ENCODE peak calls at places on chromosomes 12 and 14, in eight cellular contexts. Y is neuronal stem cell, C is uterus, B is ovary, Z is H9, V is H1, R is body of pancreas, I is neural progenitor cell. J is an unnamed sample. For H3K4me1, the result is how much of the 10 kb centered on the place peaks cover.

GRCh38 chr14:51774209-51774608 is 86.2 kb upstream of the GNG2 start:
- DNase-seq in B (no peak), V (no peak), R (no peak), Z (no peak), C (no peak), I (no peak), Y (no peak), J (no peak)

GRCh38 chr14:104794099-104794498 is 1.4 kb downstream of the AKT1 start:
- DNase-seq in R (peak), C (no peak), Y (no peak), B (peak), I (peak), Z (peak), V (peak), J (no peak)

GRCh38 chr12:94707892-94708291 is 57.5 kb upstream of the TMCC3 start:
- DNase-seq in B (peak), R (peak), I (no peak), V (no peak), Z (no peak), Y (no peak), C (peak), J (no peak)

GRCh38 chr14:90049390-90049789 is 12.4 kb upstream of the KCNK13 start:
- DNase-seq in C (no peak), B (no peak), Z (no peak), I (no peak), R (no peak), V (no peak), Y (no peak), J (no peak)

GRCh38 chr12:53069621-53070410 is 9.4 kb downstream of the SPRYD3 start:
- DNase-seq in V (no peak), I (no peak), Z (peak), B (peak), Y (no peak), C (peak), R (peak), J (no peak)

GRCh38 chr14:105841022-105842009 is 314.9 kb downstream of the TMEM121 start:
- DNase-seq in I (no peak), B (peak), C (no peak), R (no peak), Y (no peak), V (no peak), Z (peak), J (no peak)

GRCh38 chr12:59677857-59678256 is 82.0 kb downstream of the SLC16A7 start:
- DNase-seq in B (no peak), I (no peak), Y (no peak), Z (no peak), V (no peak), R (peak), C (no peak), J (no peak)

GRCh38 chr14:22819191-22819988 is 4.2 kb upstream of the SLC7A7 start:
- DNase-seq in C (no peak), B (no peak), V (no peak), Y (no peak), I (no peak), Z (peak), R (peak), J (no peak)

GRCh38 chr14:68787235-68787727 is 5.6 kb downstream of the ZFP36L1 start:
- DNase-seq in V (no peak), B (peak), I (peak), C (peak), R (peak), Y (no peak), Z (peak), J (no peak)

GRCh38 chr12:20487519-20487918 is 119.2 kb downstream of the PDE3A start:
- DNase-seq in I (no peak), B (no peak), Y (no peak), Z (no peak), C (no peak), R (no peak), V (no peak), J (no peak)

GRCh38 chr14:70952485-70952884 is 45.2 kb downstream of the PCNX1 start:
- DNase-seq in R (no peak), B (no peak), C (no peak), Y (no peak), Z (no peak), I (no peak), V (no peak), J (no peak)

GRCh38 chr12:480831-481230 is 21.1 kb downstream of the B4GALNT3 start:
- DNase-seq in R (no peak), V (no peak), C (peak), I (no peak), B (peak), Y (no peak), Z (peak), J (no peak)

GRCh38 chr12:4434299-4434698 is 11.3 kb downstream of the FGF6 start:
- DNase-seq in Z (peak), R (no peak), B (no peak), V (no peak), I (no peak), Y (no peak), C (no peak), J (no peak)

GRCh38 chr14:22190411-22191191 is 398.4 kb downstream of the DAD1 start:
- DNase-seq in Z (no peak), V (no peak), Y (no peak), C (no peak), I (no peak), B (no peak), R (no peak), J (no peak)

GRCh38 chr14:103923863-103924262 is 4.4 kb upstream of the TDRD9 start:
- DNase-seq in V (no peak), Z (no peak), R (no peak), C (no peak), I (no peak), Y (no peak), B (no peak), J (no peak)

GRCh38 chr12:96371787-96372699 is 28.2 kb downstream of the CDK17 start:
- DNase-seq in R (no peak), Y (no peak), Z (no peak), I (peak), V (no peak), C (no peak), B (no peak), J (no peak)

GRCh38 chr12:72790273-72790672 is 518.1 kb downstream of the TRHDE start:
- DNase-seq in V (no peak), C (no peak), Y (no peak), B (no peak), Z (no peak), I (no peak), R (no peak), J (no peak)

GRCh38 chr14:50335389-50335788 is 23.3 kb downstream of the DMAC2L start:
- DNase-seq in Y (peak), V (peak), I (peak), B (peak), Z (peak), R (peak), C (peak), J (no peak)

GRCh38 chr14:95381726-95382125 is 62.0 kb upstream of the CLMN start:
- DNase-seq in R (no peak), Y (no peak), I (no peak), C (no peak), B (no peak), Z (no peak), V (no peak), J (no peak)

GRCh38 chr12:48927261-48927660 is 2.0 kb upstream of the FKBP11 start:
- DNase-seq in Z (no peak), B (no peak), R (no peak), I (no peak), V (no peak), Y (no peak), C (no peak), J (no peak)

GRCh38 chr12:45612044-45612794 is 117.3 kb upstream of the ARID2 start:
- DNase-seq in C (no peak), V (no peak), R (no peak), B (no peak), Y (no peak), Z (no peak), I (no peak), J (no peak)

GRCh38 chr12:3398196-3398789 is 92.7 kb upstream of the PRMT8 start:
- DNase-seq in Y (no peak), Z (no peak), V (no peak), C (no peak), I (no peak), B (no peak), R (no peak), J (no peak)

GRCh38 chr12:87685696-87686095 is 343.5 kb downstream of the C12orf50 start:
- DNase-seq in I (no peak), Y (no peak), V (no peak), Z (no peak), R (no peak), C (no peak), B (no peak), J (no peak)

GRCh38 chr12:68617160-68617926 is 6.6 kb downstream of the RAP1B start:
- DNase-seq in V (no peak), Z (no peak), C (no peak), B (no peak), I (no peak), Y (no peak), R (no peak), J (no peak)

GRCh38 chr12:12474931-12475485 is 87.7 kb downstream of the DUSP16 start:
- DNase-seq in V (no peak), C (no peak), B (no peak), I (no peak), Y (no peak), Z (no peak), R (no peak), J (no peak)

GRCh38 chr12:68804654-68805591 is 3.1 kb upstream of the MDM2 start:
- DNase-seq in C (peak), V (no peak), Y (no peak), I (no peak), B (no peak), Z (peak), R (peak), J (no peak)

GRCh38 chr12:31246470-31246850 is 79.5 kb downstream of the SINHCAF start:
- DNase-seq in Y (no peak), V (no peak), Z (no peak), I (no peak), B (no peak), C (no peak), R (no peak), J (no peak)

GRCh38 chr14:55223364-55223763 is 32.0 kb upstream of the DLGAP5 start:
- DNase-seq in B (no peak), V (no peak), Z (no peak), R (no peak), Y (no peak), C (no peak), I (no peak), J (no peak)

GRCh38 chr14:60723218-60724079 is 702 bp downstream of the SIX4 start:
- DNase-seq in I (peak), R (peak), B (peak), V (no peak), C (peak), Y (peak), Z (peak), J (no peak)

GRCh38 chr12:126663304-126664094 is 1598.3 kb downstream of the AACS start:
- DNase-seq in I (peak), Y (peak), Z (peak), V (peak), B (no peak), R (no peak), C (no peak), J (peak)

GRCh38 chr14:89327771-89328212 is 89.2 kb downstream of the FOXN3 start:
- DNase-seq in I (no peak), C (no peak), V (no peak), Y (no peak), B (no peak), R (no peak), Z (no peak), J (no peak)

GRCh38 chr14:70032447-70032846 is 153.2 kb downstream of the SMOC1 start:
- DNase-seq in R (peak), I (peak), Y (no peak), B (no peak), Z (peak), V (peak), C (no peak), J (peak)

GRCh38 chr12:12561305-12562015 is 1.2 kb downstream of the DUSP16 start:
- DNase-seq in V (no peak), B (peak), Z (peak), C (peak), R (peak), Y (peak), I (peak), J (no peak)

GRCh38 chr14:64730681-64731080 is 26.5 kb downstream of the PLEKHG3 start:
- DNase-seq in B (no peak), R (no peak), Y (no peak), C (no peak), I (no peak), V (no peak), Z (no peak), J (no peak)

GRCh38 chr14:64732536-64733120 is 28.4 kb downstream of the PLEKHG3 start:
- DNase-seq in I (no peak), R (no peak), B (no peak), Z (no peak), Y (no peak), V (no peak), C (no peak), J (no peak)

GRCh38 chr14:64733321-64733720 is 29.1 kb downstream of the PLEKHG3 start:
- DNase-seq in C (no peak), Y (no peak), V (no peak), R (no peak), I (no peak), B (no peak), Z (no peak), J (no peak)

GRCh38 chr14:64731141-64731581 is 26.9 kb downstream of the PLEKHG3 start:
- DNase-seq in Z (no peak), C (no peak), I (no peak), R (no peak), Y (no peak), V (no peak), B (no peak), J (no peak)

DNA sequence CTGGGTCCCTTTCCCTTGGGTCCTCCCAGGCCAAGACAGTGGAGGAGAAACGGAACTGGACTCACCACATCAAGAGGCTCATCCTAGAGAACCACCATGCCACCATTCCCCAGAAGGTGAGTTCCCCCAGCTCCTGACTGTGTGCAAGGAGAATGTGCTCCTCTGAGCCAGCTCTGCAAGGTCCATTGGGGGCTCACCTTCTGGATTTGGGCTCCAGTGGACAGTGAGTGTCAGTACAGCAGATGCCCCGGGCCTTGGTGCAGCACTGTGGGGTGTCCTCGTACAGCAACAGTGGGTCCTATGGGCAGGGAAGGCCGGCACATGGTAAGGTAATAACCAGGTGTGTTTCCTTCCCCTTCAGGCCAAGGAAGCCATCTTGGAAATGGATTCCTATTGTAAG is 27.8 kb downstream of the PLEKHG3 start:
- DNase-seq in I (no peak), V (no peak), B (no peak), C (no peak), R (no peak), Z (no peak), Y (no peak), J (no peak)
- H3K4me1 ChIP-seq in I (under half), V (under half), B (under half), C (under half), R (under half), Z (under half), Y (under half), J (under half)

GRCh38 chr14:24395609-24396580 is 2.9 kb upstream of the NYNRIN start:
- DNase-seq in Z (no peak), C (no peak), V (no peak), Y (no peak), R (no peak), B (no peak), I (no peak), J (no peak)

GRCh38 chr14:24390696-24391468 is 7.9 kb upstream of the NYNRIN start:
- DNase-seq in Y (no peak), B (no peak), Z (no peak), C (no peak), V (no peak), R (no peak), I (no peak), J (no peak)

GRCh38 chr14:24394275-24394674 is 4.5 kb upstream of the NYNRIN start:
- DNase-seq in Y (no peak), Z (no peak), V (no peak), R (no peak), B (no peak), C (no peak), I (no peak), J (no peak)

GRCh38 chr14:24389266-24389855 is 9.4 kb upstream of the NYNRIN start:
- DNase-seq in Y (no peak), C (no peak), B (no peak), I (no peak), V (no peak), R (no peak), Z (no peak), J (no peak)

DNA sequence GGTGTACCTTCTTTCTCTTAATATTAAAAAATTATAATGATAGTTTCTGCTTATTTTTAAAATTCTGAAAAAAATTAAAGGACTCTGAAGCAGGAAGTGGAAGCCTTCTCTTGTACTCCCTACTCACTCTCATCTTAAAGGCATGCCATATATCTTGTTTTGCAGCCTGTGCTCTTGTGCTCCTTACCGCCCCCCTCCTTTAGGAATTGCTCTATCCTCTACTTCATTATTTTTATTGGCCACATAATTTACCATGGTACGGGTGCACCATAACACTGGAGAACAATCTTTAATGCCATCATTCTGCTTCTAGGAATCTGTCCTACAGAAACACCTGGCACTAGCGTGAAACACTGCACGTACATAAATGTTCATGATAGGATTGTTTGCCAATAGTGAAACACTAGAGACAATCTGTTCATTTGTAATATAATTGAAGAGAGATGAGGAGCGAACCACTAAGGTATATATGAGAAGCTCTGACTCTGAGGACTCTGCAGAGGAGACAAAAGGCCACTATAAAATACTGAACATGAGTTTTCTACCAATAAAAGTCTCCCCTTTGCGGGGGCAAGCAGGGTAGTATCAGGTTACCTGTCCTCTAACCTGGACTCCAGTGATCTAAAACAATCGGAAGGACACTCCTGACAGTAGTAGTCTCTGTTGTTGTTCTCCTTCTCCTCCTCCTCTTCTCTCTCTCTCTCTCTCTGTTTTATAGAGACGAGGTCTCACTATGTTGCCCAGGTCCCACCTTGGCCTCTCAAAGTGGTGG is 6.3 kb upstream of the NYNRIN start:
- DNase-seq in B (no peak), C (no peak), Z (no peak), R (no peak), Y (no peak), I (no peak), V (no peak), J (no peak)
- H3K27ac ChIP-seq in B (no peak), C (no peak), Z (no peak), R (no peak), Y (no peak), I (no peak), V (no peak), J (no peak)

GRCh38 chr14:75822522-75823288 is 159.1 kb downstream of the TGFB3 start:
- DNase-seq in V (no peak), R (no peak), B (no peak), C (peak), Y (no peak), Z (no peak), I (no peak), J (no peak)
- H3K4me1 ChIP-seq in V (under half), R (under half), B (under half), C (under half), Y (under half), Z (under half), I (under half), J (under half)

DNA sequence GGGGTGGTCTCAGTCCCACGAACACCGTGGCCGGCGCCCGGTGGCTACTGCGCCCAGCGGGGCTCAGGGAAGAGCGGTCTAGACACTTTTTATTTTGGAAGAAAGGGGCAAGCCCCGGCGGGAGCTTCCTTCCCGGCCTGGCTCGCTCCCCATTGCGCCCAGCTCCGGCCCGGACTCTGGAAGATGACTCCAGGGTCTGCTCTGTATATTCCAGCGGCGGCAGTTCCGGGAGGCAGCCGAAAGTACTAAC is 225.1 kb upstream of the CRY1 start:
- DNase-seq in I (no peak), R (no peak), Y (no peak), C (no peak), V (no peak), Z (no peak), B (no peak), J (no peak)
- H3K27ac ChIP-seq in I (no peak), R (no peak), Y (no peak), C (no peak), V (no peak), Z (no peak), B (no peak), J (no peak)

DNA sequence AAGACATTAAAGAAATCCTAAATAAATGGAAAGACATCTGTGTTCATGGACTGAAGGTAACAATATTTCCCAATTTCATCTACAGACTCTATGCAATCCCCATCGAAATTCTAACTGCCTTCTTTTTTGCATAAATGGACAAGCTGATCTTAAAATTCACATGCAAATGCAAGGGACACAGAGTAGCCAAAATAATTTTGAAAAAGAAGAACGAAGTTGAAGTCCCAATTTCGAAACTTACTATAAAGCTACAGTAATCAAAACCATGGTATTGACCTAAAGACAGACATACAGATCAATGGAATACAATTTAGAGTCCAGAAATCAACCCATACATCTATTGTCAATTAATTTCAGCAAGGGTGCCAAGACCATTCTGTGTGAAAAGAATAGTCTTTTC is 16.4 kb upstream of the CD27 start:
- DNase-seq in C (no peak), B (no peak), V (no peak), I (no peak), Y (no peak), Z (no peak), R (no peak), J (no peak)
- H3K4me1 ChIP-seq in C (under half), B (under half), V (under half), I (under half), Y (under half), Z (under half), R (under half), J (under half)

GRCh38 chr14:21044106-21044618 is 2.0 kb downstream of the RNASE7 start:
- DNase-seq in C (no peak), B (no peak), V (no peak), R (no peak), I (no peak), Z (no peak), Y (no peak), J (no peak)

GRCh38 chr14:21050597-21050996 is 7.0 kb upstream of the RNASE8 start:
- DNase-seq in B (no peak), Z (no peak), R (no peak), I (no peak), Y (no peak), C (no peak), V (no peak), J (no peak)

GRCh38 chr14:21048638-21049037 is 6.5 kb downstream of the RNASE7 start:
- DNase-seq in Z (no peak), I (no peak), C (no peak), R (peak), Y (no peak), V (no peak), B (no peak), J (no peak)

GRCh38 chr14:21049263-21049662 is 7.1 kb downstream of the RNASE7 start:
- DNase-seq in Z (no peak), B (no peak), C (no peak), I (no peak), R (no peak), V (no peak), Y (no peak), J (no peak)

DNA sequence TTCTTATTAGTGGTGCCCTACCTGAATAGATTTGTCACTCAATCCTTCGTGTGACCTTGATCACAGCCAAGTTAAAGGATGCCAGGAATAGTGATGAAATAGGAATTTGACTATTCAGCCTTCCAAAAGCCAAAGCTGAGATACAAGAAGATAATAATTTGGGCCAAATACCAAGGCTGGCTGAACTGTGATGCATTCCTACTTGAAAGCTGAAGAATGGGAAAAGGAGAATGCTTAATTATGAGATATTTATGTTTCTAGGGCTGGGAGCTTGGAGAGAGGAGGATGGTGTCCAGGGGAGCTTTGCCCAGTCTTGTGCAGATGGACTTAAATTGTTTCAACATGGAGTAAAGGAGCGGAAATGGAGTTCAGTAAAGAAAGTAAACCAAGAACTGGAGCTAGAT is 5.2 kb downstream of the RNASE7 start:
- DNase-seq in C (no peak), V (no peak), R (no peak), Z (no peak), Y (no peak), I (no peak), B (no peak), J (no peak)
- H3K27ac ChIP-seq in C (no peak), V (no peak), R (peak), Z (no peak), Y (no peak), I (no peak), B (no peak), J (no peak)

J was measured in iPS DF 6.9.